ENCODE peak calls at places on chromosomes 12 and 14, in eight cellular contexts. G is NCI-H1417, P is naive B cell, R is NCI-H1694, Z is thoracic aorta, O is KBM-7, L is anterior cingulate cortex, T is H4. J is an unnamed sample.

GRCh38 chr12:124404162-124404561 is 109.3 kb downstream of the RFLNA start:
- DNase-seq in G (no peak), P (no peak), O (no peak), Z (no peak), R (no peak), T (no peak), L (no peak), J (no peak)

GRCh38 chr14:61524211-61524806 is 171.0 kb upstream of the HIF1A start:
- DNase-seq in T (peak), Z (no peak), O (no peak), P (no peak), L (no peak), R (no peak), G (peak), J (peak)

GRCh38 chr14:61563162-61563511 is 132.2 kb upstream of the HIF1A start:
- DNase-seq in O (no peak), G (no peak), L (no peak), T (no peak), R (no peak), P (no peak), Z (no peak), J (no peak)

GRCh38 chr12:109606261-109607028 is 32.9 kb downstream of the MVK start:
- DNase-seq in G (peak), O (no peak), P (no peak), T (no peak), L (peak), Z (no peak), R (peak), J (no peak)

GRCh38 chr14:82067221-82067620 is 533.6 kb upstream of the SEL1L start:
- DNase-seq in G (peak), P (no peak), R (no peak), O (no peak), L (no peak), Z (no peak), T (peak), J (no peak)

GRCh38 chr14:103503296-103503695 is 19.3 kb downstream of the CKB start:
- DNase-seq in G (no peak), L (no peak), P (no peak), Z (no peak), R (no peak), O (no peak), T (no peak), J (no peak)

GRCh38 chr14:92846162-92846897 is 52.2 kb downstream of the GOLGA5 start:
- DNase-seq in T (peak), P (no peak), L (no peak), O (peak), R (no peak), Z (no peak), G (no peak), J (peak)

GRCh38 chr12:7934560-7935463 is 1.2 kb downstream of the SLC2A3 start:
- DNase-seq in R (no peak), Z (no peak), O (peak), L (no peak), P (no peak), G (no peak), T (no peak), J (no peak)

GRCh38 chr12:10967409-10967808 is 19.3 kb downstream of the TAS2R50 start:
- DNase-seq in L (no peak), G (no peak), O (no peak), Z (no peak), R (no peak), T (peak), P (no peak), J (peak)

GRCh38 chr12:12582193-12582881 is 19.7 kb upstream of the DUSP16 start:
- DNase-seq in L (no peak), G (no peak), P (no peak), T (no peak), O (no peak), Z (no peak), R (no peak), J (no peak)

GRCh38 chr14:56333361-56334279 is 215.4 kb downstream of the PELI2 start:
- DNase-seq in L (no peak), O (peak), G (peak), Z (no peak), P (no peak), R (peak), T (peak), J (peak)

GRCh38 chr12:105640780-105641179 is 310.3 kb downstream of the C12orf75 start:
- DNase-seq in T (no peak), P (no peak), L (no peak), G (peak), O (no peak), Z (no peak), R (no peak), J (no peak)

GRCh38 chr14:69877492-69877891 is 1.7 kb upstream of the SMOC1 start:
- DNase-seq in P (no peak), G (peak), L (no peak), R (peak), Z (no peak), T (no peak), O (peak), J (peak)

GRCh38 chr12:57005980-57006808 is at the start of gene ZBTB39:
- DNase-seq in R (no peak), P (peak), G (peak), L (peak), T (no peak), Z (no peak), O (peak), J (peak)

GRCh38 chr14:60101801-60102200 is 10.1 kb downstream of the PCNX4 start:
- DNase-seq in R (no peak), O (no peak), L (no peak), G (no peak), P (no peak), T (no peak), Z (no peak), J (no peak)

GRCh38 chr12:21774358-21775129 is at the start of gene KCNJ8:
- DNase-seq in Z (peak), P (no peak), L (no peak), G (peak), O (no peak), T (peak), R (no peak), J (no peak)